ENCODE peak calls at places on chromosomes 6 and 20, in nine cellular contexts. Q is endothelial cell, F is fibroblast of the aortic adventitia, U is glutamatergic neuron, Z is Panc1, W is WTC11, Y is DND-41, S is fibroblast of mammary gland, K is spleen. B is an unnamed sample.

GRCh38 chr6:35365599-35366596 is 23.5 kb downstream of the PPARD start:
- DNase-seq in Q (no peak), F (no peak), U (no peak), Z (no peak), W (no peak), Y (no peak), S (no peak), K (no peak), B (no peak)

GRCh38 chr20:50680106-50680960 is 11.0 kb downstream of the RIPOR3 start:
- DNase-seq in Q (no peak), F (peak; percentile 27), U (no peak), Z (no peak), W (no peak), Y (no peak), S (peak; percentile 67), K (no peak), B (no peak)

GRCh38 chr6:139369068-139369467 is 5.4 kb downstream of the CITED2 start:
- DNase-seq in Q (no peak), F (no peak), U (no peak), Z (no peak), W (no peak), Y (no peak), S (no peak), K (no peak), B (peak; percentile 16)

GRCh38 chr6:129398764-129399163 is 311.2 kb downstream of the ARHGAP18 start:
- DNase-seq in Q (no peak), F (no peak), U (no peak), Z (no peak), W (no peak), Y (no peak), S (no peak), K (no peak), B (no peak)

GRCh38 chr6:36139431-36139830 is 9.1 kb downstream of the MAPK13 start:
- DNase-seq in Q (peak; percentile 60), F (no peak), U (peak; percentile 62), Z (no peak), W (peak; percentile 71), Y (peak; percentile 39), S (no peak), K (no peak), B (peak; percentile 17)

GRCh38 chr20:32742322-32743236 is 688 bp downstream of the COMMD7 start:
- DNase-seq in Q (no peak), F (no peak), U (peak; percentile 38), Z (no peak), W (no peak), Y (peak; percentile 49), S (no peak), K (peak; percentile 76), B (no peak)

GRCh38 chr6:157558487-157559200 is 177.7 kb downstream of the ZDHHC14 start:
- DNase-seq in Q (no peak), F (no peak), U (no peak), Z (no peak), W (no peak), Y (no peak), S (no peak), K (no peak), B (no peak)

GRCh38 chr6:162704001-162704400 is 23.6 kb downstream of the PRKN start:
- DNase-seq in Q (no peak), F (no peak), U (no peak), Z (no peak), W (no peak), Y (no peak), S (no peak), K (no peak), B (no peak)

GRCh38 chr6:113763883-113764282 is 93.3 kb upstream of the MARCKS start:
- DNase-seq in Q (no peak), F (peak; percentile 60), U (no peak), Z (peak; percentile 59), W (no peak), Y (no peak), S (peak; percentile 90), K (no peak), B (peak; percentile 96)

GRCh38 chr6:169833258-169833794 is 81.9 kb downstream of the ERMARD start:
- DNase-seq in Q (no peak), F (no peak), U (no peak), Z (no peak), W (no peak), Y (no peak), S (peak; percentile 15), K (peak; percentile 10), B (no peak)

GRCh38 chr6:137229075-137229759 is 10.0 kb upstream of the IFNGR1 start:
- DNase-seq in Q (no peak), F (no peak), U (no peak), Z (no peak), W (no peak), Y (no peak), S (no peak), K (no peak), B (no peak)

GRCh38 chr6:137231895-137232294 is 12.7 kb upstream of the IFNGR1 start:
- DNase-seq in Q (no peak), F (no peak), U (no peak), Z (no peak), W (no peak), Y (no peak), S (no peak), K (no peak), B (no peak)

GRCh38 chr6:137227872-137228302 is 8.7 kb upstream of the IFNGR1 start:
- DNase-seq in Q (no peak), F (no peak), U (no peak), Z (no peak), W (no peak), Y (no peak), S (peak; percentile 43), K (no peak), B (no peak)

GRCh38 chr6:137231156-137231555 is 12.0 kb upstream of the IFNGR1 start:
- DNase-seq in Q (no peak), F (no peak), U (no peak), Z (no peak), W (no peak), Y (no peak), S (no peak), K (no peak), B (no peak)

GRCh38 chr6:137230547-137230946 is 11.4 kb upstream of the IFNGR1 start:
- DNase-seq in Q (no peak), F (no peak), U (no peak), Z (no peak), W (no peak), Y (no peak), S (no peak), K (no peak), B (no peak)
- TF ChIP-seq CTCF in Q (no peak), F (no peak), U (no peak), Z (no peak), W (no peak), Y (no peak), S (no peak), K (no peak), B (no peak)

GRCh38 chr20:11350126-11351005 is 567.3 kb upstream of the BTBD3 start:
- DNase-seq in Q (no peak), F (peak; percentile 86), U (no peak), Z (no peak), W (no peak), Y (no peak), S (peak; percentile 76), K (no peak), B (peak; percentile 79)

GRCh38 chr20:11352041-11352440 is 565.7 kb upstream of the BTBD3 start:
- DNase-seq in Q (no peak), F (no peak), U (no peak), Z (no peak), W (no peak), Y (no peak), S (no peak), K (no peak), B (no peak)

GRCh38 chr20:11354841-11355240 is 562.9 kb upstream of the BTBD3 start:
- DNase-seq in Q (no peak), F (no peak), U (no peak), Z (no peak), W (no peak), Y (no peak), S (no peak), K (no peak), B (no peak)

GRCh38 chr20:11356061-11356460 is 561.6 kb upstream of the BTBD3 start:
- DNase-seq in Q (no peak), F (no peak), U (no peak), Z (no peak), W (no peak), Y (no peak), S (no peak), K (no peak), B (no peak)

DNA sequence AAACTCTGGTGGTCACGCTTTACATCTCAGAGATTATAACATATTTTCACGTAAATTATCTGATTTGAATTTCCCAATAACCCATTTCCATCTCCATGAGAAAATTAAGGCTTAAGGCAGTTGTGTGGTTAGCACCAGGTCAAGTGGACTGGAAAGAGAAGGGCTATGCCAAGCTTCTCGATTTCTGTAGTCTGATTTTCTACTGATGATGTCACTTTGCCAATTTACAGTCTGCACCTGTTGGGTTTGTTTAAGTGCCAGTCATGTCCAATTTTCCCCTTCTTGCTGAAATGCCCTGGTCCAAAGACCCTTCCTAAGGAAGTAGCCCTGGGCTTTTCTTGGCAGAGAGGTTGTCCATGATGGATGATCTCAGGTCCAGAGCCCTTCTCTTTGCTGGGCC is 562.4 kb upstream of the BTBD3 start:
- DNase-seq in Q (no peak), F (no peak), U (no peak), Z (no peak), W (no peak), Y (no peak), S (no peak), K (no peak), B (no peak)
- TF ChIP-seq CTCF in Q (no peak), F (no peak), U (no peak), Z (no peak), W (no peak), Y (no peak), S (no peak), K (no peak), B (no peak)

DNA sequence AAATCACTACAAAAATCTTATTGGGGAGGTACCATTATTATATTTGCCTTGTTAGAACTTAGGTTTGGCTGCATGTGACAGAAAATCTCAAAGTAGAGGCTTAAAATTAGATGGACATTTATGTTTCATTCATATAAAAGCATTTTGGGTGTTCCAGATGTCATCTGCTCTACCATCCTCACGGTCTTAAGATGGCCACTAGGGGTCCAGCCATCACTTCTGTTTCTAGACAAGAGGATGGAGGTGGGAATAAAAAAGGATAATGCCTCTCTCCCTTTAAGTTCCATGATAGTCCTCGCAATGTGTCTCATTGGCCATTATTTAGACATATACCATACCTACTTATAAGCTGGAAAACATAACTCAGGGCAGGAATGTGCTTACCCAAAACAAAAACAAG is 929.5 kb downstream of the KIF16B start:
- DNase-seq in Q (no peak), F (peak; percentile 4), U (no peak), Z (no peak), W (no peak), Y (no peak), S (peak; percentile 36), K (no peak), B (peak; percentile 2)
- TF ChIP-seq CTCF in Q (peak; percentile 37), F (peak; percentile 34), U (peak; percentile 53), Z (peak; percentile 22), W (no peak), Y (peak; percentile 46), S (peak; percentile 47), K (peak; percentile 27), B (peak; percentile 28)

DNA sequence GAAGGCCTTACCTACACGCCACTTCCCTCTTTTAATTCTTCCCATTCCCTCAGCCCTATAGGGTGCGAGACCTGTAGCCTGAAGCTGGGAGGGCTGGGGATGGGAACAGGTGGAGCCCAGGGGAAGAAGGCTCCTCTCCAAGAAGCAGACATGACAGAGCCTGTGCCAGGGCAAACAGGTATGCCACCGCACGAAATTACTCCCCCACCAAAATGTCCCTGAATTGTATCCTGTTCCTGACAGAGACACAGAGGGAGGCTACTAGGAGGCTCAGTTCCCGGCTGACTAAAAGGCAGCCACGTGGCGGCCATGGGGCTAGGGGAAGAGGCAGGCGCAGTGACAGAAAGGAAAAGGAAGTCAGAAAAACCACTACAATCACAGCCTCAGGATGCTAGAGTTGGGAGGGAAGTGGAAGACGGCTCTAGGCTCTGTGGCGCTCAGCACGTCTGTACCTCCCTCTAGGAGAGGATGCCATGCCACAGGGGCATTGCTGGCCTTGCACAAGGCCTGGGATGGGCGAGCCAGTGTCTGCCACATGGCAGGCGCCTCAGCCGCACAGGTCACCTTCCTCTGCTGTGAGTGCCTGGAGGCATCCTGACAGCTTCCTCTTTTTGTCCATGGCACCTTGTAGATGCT is 27.7 kb downstream of the TFEB start:
- DNase-seq in Q (no peak), F (no peak), U (no peak), Z (no peak), W (no peak), Y (peak; percentile 82), S (no peak), K (peak; percentile 90), B (no peak)
- TF ChIP-seq CTCF in Q (no peak), F (no peak), U (no peak), Z (no peak), W (no peak), Y (no peak), S (no peak), K (peak; percentile 11), B (no peak)